ENCODE peak calls at places on chromosomes 13 and 19, in five cellular contexts. L is effector memory CD4-positive, alpha-beta T cell; T is HCT116; R is naive thymus-derived CD4-positive, alpha-beta T cell; M is NT2/D1. I is an unnamed sample. For H3K36me3 and H3K4me1, the result is how much of the 10 kb centered on the place peaks cover.

GRCh38 chr13:72953391-72953960 is 105.3 kb upstream of the KLF5 start:
- DNase-seq in L (no peak), T (no peak), R (no peak), M (no peak), I (no peak)

GRCh38 chr13:49733181-49733951 is 42.1 kb upstream of the EBPL start:
- DNase-seq in L (no peak), T (no peak), R (no peak), M (no peak), I (no peak)

GRCh38 chr19:5360003-5360820 is 19.6 kb upstream of the PTPRS start:
- DNase-seq in L (no peak), T (no peak), R (no peak), M (no peak), I (no peak)

GRCh38 chr19:5977785-5978605 is at the start of gene RANBP3:
- DNase-seq in L (peak), T (peak), R (peak), M (peak), I (peak)

GRCh38 chr19:41226874-41227390 is 7.9 kb downstream of the AXL start:
- DNase-seq in L (no peak), T (no peak), R (peak), M (no peak), I (no peak)

GRCh38 chr19:28014821-28015405 is 1198.0 kb downstream of the UQCRFS1 start:
- DNase-seq in L (no peak), T (no peak), R (no peak), M (no peak), I (no peak)

GRCh38 chr13:43516401-43516826 is 270.4 kb downstream of the ENOX1 start:
- DNase-seq in L (no peak), T (no peak), R (no peak), M (no peak), I (no peak)

GRCh38 chr19:18294467-18294864 is 13.0 kb upstream of the JUND start:
- DNase-seq in L (peak), T (no peak), R (peak), M (no peak), I (peak)

GRCh38 chr13:73261739-73262216 is 203.0 kb downstream of the KLF5 start:
- DNase-seq in L (no peak), T (no peak), R (no peak), M (no peak), I (no peak)

GRCh38 chr13:40776232-40776631 is 5.2 kb upstream of the MRPS31 start:
- DNase-seq in L (no peak), T (no peak), R (peak), M (no peak), I (peak)

GRCh38 chr13:92297971-92298942 is 899.8 kb downstream of the GPC5 start:
- DNase-seq in L (no peak), T (no peak), R (no peak), M (no peak), I (no peak)

GRCh38 chr13:42084722-42085121 is 36.3 kb downstream of the DGKH start:
- DNase-seq in L (no peak), T (no peak), R (no peak), M (no peak), I (no peak)

GRCh38 chr19:17240062-17240854 is 5.5 kb downstream of the NR2F6 start:
- DNase-seq in L (no peak), T (no peak), R (no peak), M (no peak), I (no peak)

GRCh38 chr13:105410602-105411001 is 1124.9 kb downstream of the EFNB2 start:
- DNase-seq in L (no peak), T (peak), R (no peak), M (peak), I (no peak)

GRCh38 chr19:17123041-17123440 is 47.5 kb downstream of the MYO9B start:
- DNase-seq in L (no peak), T (no peak), R (no peak), M (no peak), I (no peak)

GRCh38 chr13:105462981-105463380 is 1072.5 kb downstream of the EFNB2 start:
- DNase-seq in L (no peak), T (no peak), R (no peak), M (no peak), I (no peak)

GRCh38 chr13:50598338-50598737 is 245.2 kb downstream of the DLEU7 start:
- DNase-seq in L (no peak), T (no peak), R (no peak), M (no peak), I (no peak)

GRCh38 chr19:2547033-2547680 is 71.2 kb downstream of the GADD45B start:
- DNase-seq in L (no peak), T (no peak), R (no peak), M (no peak), I (no peak)

GRCh38 chr13:99808786-99809185 is 162.8 kb downstream of the ZIC5 start:
- DNase-seq in L (no peak), T (no peak), R (no peak), M (no peak), I (no peak)

GRCh38 chr19:33444993-33445751 is 71.7 kb downstream of the CEBPG start:
- DNase-seq in L (no peak), T (no peak), R (no peak), M (no peak), I (no peak)

GRCh38 chr19:40623403-40624239 is 22.5 kb downstream of the LTBP4 start:
- DNase-seq in L (no peak), T (peak), R (no peak), M (peak), I (no peak)

GRCh38 chr19:10634881-10635463 is 9.6 kb downstream of the SLC44A2 start:
- DNase-seq in L (no peak), T (no peak), R (no peak), M (no peak), I (no peak)

GRCh38 chr13:68234278-68234677 is 1004.1 kb upstream of the PCDH9 start:
- DNase-seq in L (no peak), T (no peak), R (no peak), M (no peak), I (no peak)

GRCh38 chr19:54523403-54523802 is 20.8 kb downstream of the LAIR2 start:
- DNase-seq in L (no peak), T (no peak), R (no peak), M (no peak), I (no peak)

GRCh38 chr13:31956944-31957644 is 74.5 kb upstream of the FRY start:
- DNase-seq in L (no peak), T (no peak), R (no peak), M (no peak), I (no peak)

GRCh38 chr13:75847588-75847987 is 211.5 kb downstream of the LMO7 start:
- DNase-seq in L (no peak), T (no peak), R (no peak), M (no peak), I (no peak)

GRCh38 chr13:75838366-75839017 is 202.4 kb downstream of the LMO7 start:
- DNase-seq in L (no peak), T (no peak), R (no peak), M (no peak), I (no peak)

GRCh38 chr13:75841905-75842304 is 205.8 kb downstream of the LMO7 start:
- DNase-seq in L (no peak), T (no peak), R (no peak), M (no peak), I (no peak)

GRCh38 chr13:75839418-75839817 is 203.3 kb downstream of the LMO7 start:
- DNase-seq in L (no peak), T (no peak), R (no peak), M (no peak), I (no peak)

DNA sequence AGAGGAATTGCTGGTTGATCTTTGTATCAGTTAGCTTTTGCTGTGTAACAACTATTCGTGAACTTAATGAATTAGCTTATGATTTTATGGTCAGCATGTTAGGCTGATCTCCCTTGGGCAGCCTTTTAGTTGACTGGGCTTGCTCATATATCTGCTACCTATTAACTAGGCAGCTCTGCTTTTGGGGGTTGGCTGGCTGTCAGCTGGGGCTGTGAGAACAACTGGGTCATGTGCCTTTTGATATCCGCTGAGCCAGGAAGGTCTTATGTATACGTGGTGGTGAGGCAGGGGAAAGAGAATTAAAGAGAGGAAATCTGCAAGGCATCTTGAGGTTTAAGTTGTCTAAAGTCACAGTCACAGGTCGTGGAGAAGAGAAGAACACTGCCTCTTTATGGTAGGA is 206.9 kb downstream of the LMO7 start:
- DNase-seq in L (no peak), T (no peak), R (no peak), M (no peak), I (no peak)
- H3K36me3 ChIP-seq in L (under half), T (under half), R (under half), M (under half), I (under half)

GRCh38 chr19:45499196-45500180 is 1.2 kb downstream of the PPM1N start:
- DNase-seq in L (peak), T (no peak), R (peak), M (peak), I (no peak)
- H3K4me3 ChIP-seq in L (peak), T (no peak), R (peak), M (peak), I (peak)

GRCh38 chr13:98519976-98520375 is 56.9 kb downstream of the STK24 start:
- DNase-seq in L (no peak), T (no peak), R (no peak), M (no peak), I (no peak)
- H3K4me1 ChIP-seq in L (half or more), T (under half), R (under half), M (under half), I (under half)

GRCh38 chr19:46606019-46606418 is 4.9 kb downstream of the CALM3 start:
- DNase-seq in L (no peak), T (no peak), R (no peak), M (no peak), I (no peak)

GRCh38 chr19:46606681-46607440 is 5.7 kb downstream of the CALM3 start:
- DNase-seq in L (no peak), T (no peak), R (no peak), M (no peak), I (no peak)

GRCh38 chr19:46603752-46604241 is 2.7 kb downstream of the CALM3 start:
- DNase-seq in L (no peak), T (no peak), R (no peak), M (no peak), I (no peak)

GRCh38 chr19:46604781-46605355 is 3.7 kb downstream of the CALM3 start:
- DNase-seq in L (no peak), T (no peak), R (no peak), M (no peak), I (no peak)

DNA sequence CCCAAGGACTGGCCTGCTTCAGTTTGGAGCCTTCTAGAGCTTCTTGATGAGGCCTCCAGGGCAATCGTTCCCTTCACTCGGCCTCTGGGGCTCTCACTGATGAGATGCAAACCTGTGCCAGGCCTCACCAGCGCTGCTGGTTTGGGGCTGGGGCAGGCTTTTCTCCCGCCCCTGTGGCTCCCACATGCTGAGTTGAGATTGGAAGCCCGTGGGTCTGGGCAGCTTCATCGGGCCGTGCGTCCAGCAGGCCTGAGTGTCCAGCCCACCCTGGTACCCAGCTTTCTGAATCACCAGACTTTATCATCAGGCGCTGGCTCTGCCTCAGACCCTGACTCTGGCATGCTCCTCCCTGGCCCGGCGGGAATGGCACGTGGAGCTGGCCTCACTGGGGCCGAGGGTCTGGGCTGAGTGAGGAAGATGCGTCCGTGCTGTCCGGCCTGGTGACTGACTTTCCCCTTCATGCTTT is 4.3 kb downstream of the CALM3 start:
- DNase-seq in L (no peak), T (no peak), R (no peak), M (no peak), I (peak)
- H3K36me3 ChIP-seq in L (half or more), T (under half), R (under half), M (half or more), I (under half)

GRCh38 chr19:55674459-55674840 is 576 bp upstream of the EPN1 start:
- DNase-seq in L (no peak), T (no peak), R (no peak), M (no peak), I (no peak)
- H3K4me3 ChIP-seq in L (peak), T (peak), R (peak), M (peak), I (peak)

GRCh38 chr13:107117327-107118012 is 549.5 kb upstream of the ARGLU1 start:
- DNase-seq in L (no peak), T (no peak), R (no peak), M (no peak), I (no peak)
- H3K4me1 ChIP-seq in L (under half), T (under half), R (under half), M (under half), I (under half)

DNA sequence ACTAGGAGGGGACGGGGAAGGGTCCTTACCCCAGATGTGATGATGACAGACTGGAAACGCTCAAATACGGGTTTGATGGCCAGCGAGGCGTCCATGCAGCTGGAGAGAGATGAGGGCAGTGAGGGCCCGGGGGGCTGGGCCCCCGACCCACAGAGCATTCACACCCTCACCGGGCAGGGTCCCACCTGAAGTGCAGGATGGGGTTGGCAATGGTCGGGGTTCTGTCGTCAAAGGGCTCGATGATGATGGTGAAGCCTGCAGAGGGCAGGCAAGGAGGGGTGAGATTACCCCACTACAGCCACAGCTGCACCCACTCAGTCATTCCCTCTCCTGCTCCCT is 13.0 kb downstream of the ERCC2 start:
- DNase-seq in L (no peak), T (no peak), R (no peak), M (no peak), I (no peak)
- H3K36me3 ChIP-seq in L (under half), T (under half), R (under half), M (half or more), I (under half)

DNA sequence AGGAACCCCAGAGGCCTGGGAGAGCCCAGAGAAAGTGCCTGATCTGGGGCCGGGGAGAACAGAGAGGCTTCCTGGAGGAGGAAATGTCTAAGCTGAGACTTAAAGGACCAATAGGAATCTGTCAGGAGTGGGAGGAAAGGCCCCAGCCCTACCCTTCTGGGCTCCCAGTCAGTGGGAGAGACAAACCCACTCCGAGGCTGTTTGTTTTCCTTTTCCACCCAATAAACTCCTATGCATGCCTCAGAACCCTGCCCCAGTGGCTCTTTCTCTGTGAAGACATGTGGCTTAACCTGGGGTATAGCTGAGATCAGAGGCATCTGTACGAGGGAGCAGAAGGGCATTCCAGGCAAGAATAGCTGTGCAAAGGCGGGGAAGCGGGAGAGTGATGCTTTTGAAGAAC is 1.9 kb downstream of the MEGF8 start:
- DNase-seq in L (no peak), T (no peak), R (no peak), M (no peak), I (no peak)
- H3K4me3 ChIP-seq in L (no peak), T (no peak), R (no peak), M (no peak), I (no peak)

GRCh38 chr19:46727757-46728156 is 10.8 kb upstream of the PRKD2 start:
- DNase-seq in L (no peak), T (no peak), R (no peak), M (no peak), I (no peak)
- H3K4me1 ChIP-seq in L (under half), T (under half), R (under half), M (under half), I (under half)

DNA sequence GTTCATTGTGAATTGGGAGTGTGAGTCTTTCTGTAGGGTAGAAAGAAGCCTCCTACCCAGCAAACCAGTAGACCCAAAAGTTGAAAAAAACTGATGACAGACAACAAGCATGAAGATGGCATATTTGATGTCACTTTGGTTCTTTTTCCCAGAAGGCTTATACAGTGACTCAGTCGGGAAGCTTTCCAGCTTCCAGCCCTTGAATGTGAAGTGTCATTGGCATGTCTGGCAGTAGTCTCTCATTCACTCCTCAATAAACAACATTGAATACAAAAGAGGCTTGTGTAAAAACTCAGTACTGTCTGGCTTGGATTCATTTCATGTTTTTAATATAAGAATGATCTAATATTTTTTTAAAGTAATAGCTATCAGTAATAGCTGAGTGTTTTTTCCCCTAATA is 68.7 kb downstream of the IPO5 start:
- DNase-seq in L (no peak), T (no peak), R (no peak), M (no peak), I (no peak)
- H3K36me3 ChIP-seq in L (under half), T (under half), R (under half), M (half or more), I (under half)